ENCODE peak calls at places on chromosome 4, in four cellular contexts. One of them, this sample, is unnamed.

GRCh38 chr4:1797298-1797860 is 4.3 kb downstream of the FGFR3 start:
- DNase-seq in coronary artery: no peak
- DNase-seq in amniotic epithelial cell: no peak
- DNase-seq in NCI-H524: no peak
- DNase-seq in this sample: no peak

GRCh38 chr4:112951362-112951962 is 98.0 kb upstream of the ANK2 start:
- DNase-seq in coronary artery: no peak
- DNase-seq in amniotic epithelial cell: peak
- DNase-seq in NCI-H524: no peak
- DNase-seq in this sample: no peak

GRCh38 chr4:118968006-118968405 is 79.4 kb downstream of the SYNPO2 start:
- DNase-seq in coronary artery: peak
- DNase-seq in amniotic epithelial cell: peak
- DNase-seq in NCI-H524: no peak
- DNase-seq in this sample: no peak

GRCh38 chr4:156974264-156974663 is 2.7 kb upstream of the PDGFC start:
- DNase-seq in coronary artery: no peak
- DNase-seq in amniotic epithelial cell: peak
- DNase-seq in NCI-H524: no peak
- DNase-seq in this sample: no peak

GRCh38 chr4:98290511-98290910 is 29.3 kb downstream of the RAP1GDS1 start:
- DNase-seq in coronary artery: no peak
- DNase-seq in amniotic epithelial cell: peak
- DNase-seq in NCI-H524: no peak
- DNase-seq in this sample: no peak

GRCh38 chr4:113069212-113069892 is 19.9 kb downstream of the ANK2 start:
- DNase-seq in coronary artery: no peak
- DNase-seq in amniotic epithelial cell: peak
- DNase-seq in NCI-H524: no peak
- DNase-seq in this sample: no peak

GRCh38 chr4:168755643-168756482 is 254.2 kb downstream of the CBR4 start:
- DNase-seq in coronary artery: no peak
- DNase-seq in amniotic epithelial cell: no peak
- DNase-seq in NCI-H524: no peak
- DNase-seq in this sample: no peak

GRCh38 chr4:89283226-89283974 is 24.2 kb downstream of the GPRIN3 start:
- DNase-seq in coronary artery: no peak
- DNase-seq in amniotic epithelial cell: peak
- DNase-seq in NCI-H524: no peak
- DNase-seq in this sample: no peak

GRCh38 chr4:54384563-54384962 is 155.5 kb downstream of the PDGFRA start:
- DNase-seq in coronary artery: no peak
- DNase-seq in amniotic epithelial cell: peak
- DNase-seq in NCI-H524: no peak
- DNase-seq in this sample: no peak

GRCh38 chr4:33864290-33864859 is 2379.9 kb downstream of the ARAP2 start:
- DNase-seq in coronary artery: no peak
- DNase-seq in amniotic epithelial cell: no peak
- DNase-seq in NCI-H524: no peak
- DNase-seq in this sample: no peak

GRCh38 chr4:39036172-39036571 is 4.0 kb upstream of the TMEM156 start:
- DNase-seq in coronary artery: no peak
- DNase-seq in amniotic epithelial cell: peak
- DNase-seq in NCI-H524: no peak
- DNase-seq in this sample: no peak

GRCh38 chr4:124427095-124427767 is 285.3 kb downstream of the ANKRD50 start:
- DNase-seq in coronary artery: no peak
- DNase-seq in amniotic epithelial cell: no peak
- DNase-seq in NCI-H524: no peak
- DNase-seq in this sample: no peak

GRCh38 chr4:44186850-44187246 is 261.8 kb downstream of the KCTD8 start:
- DNase-seq in coronary artery: no peak
- DNase-seq in amniotic epithelial cell: no peak
- DNase-seq in NCI-H524: no peak
- DNase-seq in this sample: no peak

GRCh38 chr4:113832795-113833194 is 71.3 kb upstream of the CAMK2D start:
- DNase-seq in coronary artery: no peak
- DNase-seq in amniotic epithelial cell: no peak
- DNase-seq in NCI-H524: no peak
- DNase-seq in this sample: no peak

GRCh38 chr4:38688676-38689355 is 24.8 kb downstream of the KLF3 start:
- DNase-seq in coronary artery: no peak
- DNase-seq in amniotic epithelial cell: no peak
- DNase-seq in NCI-H524: no peak
- DNase-seq in this sample: no peak

GRCh38 chr4:124936427-124936826 is 223.9 kb upstream of the ANKRD50 start:
- DNase-seq in coronary artery: no peak
- DNase-seq in amniotic epithelial cell: no peak
- DNase-seq in NCI-H524: peak
- DNase-seq in this sample: no peak

GRCh38 chr4:83189631-83190136 is 75.2 kb upstream of the PLAC8 start:
- DNase-seq in coronary artery: no peak
- DNase-seq in amniotic epithelial cell: no peak
- DNase-seq in NCI-H524: no peak
- DNase-seq in this sample: no peak

GRCh38 chr4:107666134-107666533 is 53.9 kb downstream of the PAPSS1 start:
- DNase-seq in coronary artery: no peak
- DNase-seq in amniotic epithelial cell: peak
- DNase-seq in NCI-H524: no peak
- DNase-seq in this sample: no peak

GRCh38 chr4:660401-660800 is 13.7 kb downstream of the ATP5ME start:
- DNase-seq in coronary artery: no peak
- DNase-seq in amniotic epithelial cell: no peak
- DNase-seq in NCI-H524: no peak
- DNase-seq in this sample: no peak

GRCh38 chr4:68375667-68376559 is 26.0 kb upstream of the YTHDC1 start:
- DNase-seq in coronary artery: no peak
- DNase-seq in amniotic epithelial cell: peak
- DNase-seq in NCI-H524: peak
- DNase-seq in this sample: no peak

GRCh38 chr4:48058620-48059530 is 42.3 kb downstream of the NIPAL1 start:
- DNase-seq in coronary artery: no peak
- DNase-seq in amniotic epithelial cell: no peak
- DNase-seq in NCI-H524: no peak
- DNase-seq in this sample: no peak

GRCh38 chr4:103207673-103208072 is 9.5 kb upstream of the CENPE start:
- DNase-seq in coronary artery: no peak
- DNase-seq in amniotic epithelial cell: no peak
- DNase-seq in NCI-H524: no peak
- DNase-seq in this sample: no peak

GRCh38 chr4:41140410-41140809 is 73.9 kb downstream of the APBB2 start:
- DNase-seq in coronary artery: no peak
- DNase-seq in amniotic epithelial cell: no peak
- DNase-seq in NCI-H524: no peak
- DNase-seq in this sample: no peak